ENCODE peak calls at places on chromosomes 11 and 22, in seven cellular contexts. F, Z, A, W, M, D and X are unnamed samples.

GRCh38 chr11:10490032-10490397 is 35.0 kb downstream of the AMPD3 start:
- DNase-seq in F (no peak), Z (peak; percentile 70), A (no peak), W (no peak), M (no peak), D (no peak), X (no peak)

GRCh38 chr22:36334081-36334831 is 53.5 kb downstream of the MYH9 start:
- DNase-seq in F (no peak), Z (no peak), A (peak; percentile 85), W (no peak), M (no peak), D (no peak), X (no peak)

GRCh38 chr11:132099692-132100091 is 729.3 kb downstream of the NTM start:
- DNase-seq in F (no peak), Z (no peak), A (no peak), W (no peak), M (no peak), D (peak; percentile 12), X (no peak)

GRCh38 chr11:61338783-61339489 is 5.9 kb downstream of the TKFC start:
- DNase-seq in F (no peak), Z (no peak), A (peak; percentile 21), W (no peak), M (no peak), D (no peak), X (no peak)

GRCh38 chr11:117919326-117920275 is 9.6 kb downstream of the TMPRSS13 start:
- DNase-seq in F (no peak), Z (no peak), A (peak; percentile 43), W (no peak), M (no peak), D (no peak), X (no peak)

GRCh38 chr11:83093634-83094033 is 21.9 kb upstream of the RAB30 start:
- DNase-seq in F (no peak), Z (no peak), A (no peak), W (no peak), M (no peak), D (no peak), X (no peak)

GRCh38 chr11:64762916-64763803 is 3.4 kb upstream of the PYGM start:
- DNase-seq in F (no peak), Z (no peak), A (peak; percentile 83), W (no peak), M (peak; percentile 47), D (no peak), X (no peak)

GRCh38 chr11:58654908-58655296 is 32.4 kb downstream of the CNTF start:
- DNase-seq in F (no peak), Z (no peak), A (no peak), W (no peak), M (no peak), D (no peak), X (no peak)

GRCh38 chr22:32627091-32627490 is 152.5 kb downstream of the FBXO7 start:
- DNase-seq in F (no peak), Z (no peak), A (no peak), W (no peak), M (no peak), D (no peak), X (no peak)

GRCh38 chr22:32661296-32661695 is 140.2 kb upstream of the TIMP3 start:
- DNase-seq in F (no peak), Z (no peak), A (peak; percentile 87), W (peak; percentile 75), M (peak; percentile 73), D (peak; percentile 14), X (no peak)

GRCh38 chr11:19597194-19597593 is 115.4 kb upstream of the NAV2 start:
- DNase-seq in F (no peak), Z (peak; percentile 54), A (no peak), W (no peak), M (no peak), D (no peak), X (no peak)

GRCh38 chr11:17780668-17781067 is 46.1 kb downstream of the KCNC1 start:
- DNase-seq in F (no peak), Z (no peak), A (peak; percentile 54), W (no peak), M (no peak), D (no peak), X (no peak)

GRCh38 chr11:119482561-119483001 is 59.6 kb upstream of the THY1 start:
- DNase-seq in F (no peak), Z (peak; percentile 73), A (no peak), W (no peak), M (no peak), D (no peak), X (no peak)

GRCh38 chr11:96155627-96156378 is 187.2 kb downstream of the MAML2 start:
- DNase-seq in F (peak; percentile 27), Z (peak; percentile 91), A (peak; percentile 91), W (peak; percentile 88), M (peak; percentile 79), D (no peak), X (no peak)

GRCh38 chr22:32644252-32645100 is 157.0 kb upstream of the TIMP3 start:
- DNase-seq in F (no peak), Z (no peak), A (peak; percentile 83), W (no peak), M (peak; percentile 57), D (no peak), X (no peak)

GRCh38 chr11:36363361-36364272 is 67.5 kb downstream of the PRR5L start:
- DNase-seq in F (no peak), Z (no peak), A (no peak), W (no peak), M (no peak), D (no peak), X (no peak)

GRCh38 chr11:2725367-2726300 is 25.8 kb upstream of the KCNQ1OT1 start:
- DNase-seq in F (no peak), Z (no peak), A (peak; percentile 87), W (peak; percentile 16), M (peak; percentile 58), D (no peak), X (no peak)

GRCh38 chr22:46380581-46380980 is 45.1 kb downstream of the TRMU start:
- DNase-seq in F (no peak), Z (no peak), A (no peak), W (no peak), M (no peak), D (no peak), X (no peak)

GRCh38 chr11:2991477-2992233 is 474 bp downstream of the NAP1L4 start:
- DNase-seq in F (no peak), Z (no peak), A (no peak), W (no peak), M (no peak), D (no peak), X (no peak)

GRCh38 chr11:65546217-65546958 is 11.8 kb downstream of the LTBP3 start:
- DNase-seq in F (no peak), Z (no peak), A (peak; percentile 90), W (no peak), M (peak; percentile 79), D (peak; percentile 80), X (peak; percentile 99)

GRCh38 chr22:48951836-48952235 is 875.8 kb downstream of the BRD1 start:
- DNase-seq in F (no peak), Z (peak; percentile 71), A (peak; percentile 38), W (no peak), M (no peak), D (no peak), X (peak; percentile 4)

GRCh38 chr11:122436188-122436555 is 219.3 kb upstream of the UBASH3B start:
- DNase-seq in F (no peak), Z (no peak), A (no peak), W (no peak), M (no peak), D (no peak), X (no peak)
- TF ChIP-seq CTCF in F (no peak), Z (no peak), A (no peak), W (no peak), M (no peak), D (no peak), X (no peak)

GRCh38 chr11:100825610-100826009 is 138.5 kb downstream of the ARHGAP42 start:
- DNase-seq in F (no peak), Z (no peak), A (no peak), W (no peak), M (no peak), D (no peak), X (no peak)
- TF ChIP-seq CTCF in F (no peak), Z (no peak), A (no peak), W (no peak), M (no peak), D (no peak), X (no peak)

DNA sequence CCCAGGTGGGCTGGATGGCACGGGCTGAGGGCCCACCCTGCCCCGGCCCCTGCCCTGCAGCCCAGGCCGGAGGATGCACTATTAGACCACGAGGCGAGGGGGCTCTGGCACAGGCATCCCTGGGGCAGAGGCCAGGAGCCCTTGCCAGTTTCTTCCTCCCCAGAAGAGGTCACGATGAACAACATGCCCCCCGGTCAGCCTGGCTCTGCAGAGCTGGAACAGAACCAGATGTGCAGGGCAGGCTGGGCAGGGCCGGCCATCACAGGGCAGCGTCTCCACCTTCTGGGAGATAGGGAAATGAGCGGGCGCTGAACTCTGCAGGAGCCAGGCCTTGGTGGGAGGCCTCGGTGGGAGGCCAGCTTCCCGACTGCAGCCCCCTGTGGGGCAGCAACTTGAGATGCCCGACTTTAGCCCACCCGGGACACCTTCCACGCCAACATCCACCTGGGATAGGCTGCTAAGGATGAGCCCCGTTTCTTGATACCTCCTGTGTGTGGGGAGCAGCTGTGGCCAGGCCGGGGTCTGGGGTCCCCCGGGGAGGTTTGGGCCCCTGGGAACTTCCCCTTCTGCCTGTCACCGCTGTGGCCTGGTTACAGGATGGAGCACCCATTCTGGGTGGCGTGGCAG is 21.8 kb upstream of the GNB1L start:
- DNase-seq in F (no peak), Z (no peak), A (peak; percentile 45), W (no peak), M (peak; percentile 9), D (no peak), X (no peak)
- TF ChIP-seq CTCF in F (no peak), Z (no peak), A (no peak), W (no peak), M (no peak), D (no peak), X (no peak)

GRCh38 chr22:34333285-34333684 is 413.0 kb upstream of the LARGE1 start:
- DNase-seq in F (no peak), Z (no peak), A (no peak), W (no peak), M (no peak), D (no peak), X (no peak)
- TF ChIP-seq CTCF in F (no peak), Z (no peak), A (no peak), W (no peak), M (no peak), D (no peak), X (no peak)

GRCh38 chr11:67423466-67423865 is 4.8 kb upstream of the RPS6KB2 start:
- DNase-seq in F (no peak), Z (no peak), A (no peak), W (no peak), M (no peak), D (no peak), X (no peak)
- TF ChIP-seq CTCF in F (no peak), Z (no peak), A (no peak), W (no peak), M (no peak), D (no peak), X (no peak)

GRCh38 chr11:121762820-121763219 is 310.1 kb upstream of the SORL1-AS1 start:
- DNase-seq in F (no peak), Z (no peak), A (no peak), W (no peak), M (no peak), D (no peak), X (no peak)
- TF ChIP-seq CTCF in F (no peak), Z (peak; percentile 38), A (no peak), W (peak; percentile 18), M (no peak), D (no peak), X (no peak)

GRCh38 chr11:502288-503178 is 4.5 kb downstream of the RNH1 start:
- DNase-seq in F (no peak), Z (no peak), A (no peak), W (no peak), M (peak; percentile 21), D (no peak), X (no peak)
- TF ChIP-seq CTCF in F (no peak), Z (no peak), A (no peak), W (no peak), M (no peak), D (no peak), X (no peak)